ENCODE peak calls at places on chromosomes 3 and 15, in nine cellular contexts. I is activated CD4-positive, alpha-beta T cell treated with anti-CD3 and anti-CD28 coated beads, Interleukin-2, amount 50 U/mL, for 1 hour; O is sigmoid colon; R is NCI-H1417; N is naive thymus-derived CD4-positive, alpha-beta T cell; B is GM04504; G is CD4-positive, alpha-beta T cell; U is activated CD4-positive, CD25-positive, alpha-beta regulatory T cell treated with anti-CD3 and anti-CD28 coated beads, Interleukin-2, amount 50 U/mL, for 72 hours; E is activated CD8-positive, alpha-beta memory T cell treated with anti-CD3 and anti-CD28 coated beads, Interleukin-2, amount 50 U/mL, for 48 hours. T is an unnamed sample.

GRCh38 chr15:77985031-77985930 is 92.2 kb downstream of the TBC1D2B start:
- DNase-seq in I (no peak), O (peak), R (no peak), N (no peak), B (no peak), G (no peak), U (no peak), E (no peak), T (no peak)

GRCh38 chr3:151837057-151837456 is 23.1 kb downstream of the AADAC start:
- DNase-seq in I (no peak), O (no peak), R (no peak), N (no peak), B (peak), G (no peak), U (no peak), E (no peak), T (peak)

GRCh38 chr3:79040701-79041100 is 727.1 kb downstream of the ROBO1 start:
- DNase-seq in I (no peak), O (no peak), R (no peak), N (no peak), B (peak), G (no peak), U (no peak), E (no peak), T (no peak)

GRCh38 chr15:64193971-64194370 is 31.1 kb upstream of the PPIB start:
- DNase-seq in I (no peak), O (no peak), R (no peak), N (no peak), B (no peak), G (no peak), U (no peak), E (no peak), T (no peak)

GRCh38 chr3:52722491-52722890 is 16.6 kb downstream of the SPCS1 start:
- DNase-seq in I (no peak), O (no peak), R (no peak), N (no peak), B (no peak), G (no peak), U (no peak), E (no peak), T (no peak)

GRCh38 chr15:88986949-88987589 is 73.9 kb upstream of the MFGE8 start:
- DNase-seq in I (no peak), O (no peak), R (no peak), N (no peak), B (no peak), G (no peak), U (no peak), E (no peak), T (no peak)

GRCh38 chr3:42710323-42711021 is 7.9 kb upstream of the HHATL start:
- DNase-seq in I (no peak), O (no peak), R (no peak), N (no peak), B (no peak), G (no peak), U (peak), E (peak), T (no peak)

GRCh38 chr15:76178321-76178720 is 118.5 kb downstream of the TMEM266 start:
- DNase-seq in I (no peak), O (no peak), R (no peak), N (no peak), B (no peak), G (no peak), U (no peak), E (no peak), T (no peak)

GRCh38 chr15:58138106-58138505 is at the start of gene AQP9:
- DNase-seq in I (no peak), O (no peak), R (no peak), N (no peak), B (no peak), G (no peak), U (no peak), E (no peak), T (no peak)

GRCh38 chr15:35998637-35999036 is 452.7 kb upstream of the DPH6 start:
- DNase-seq in I (no peak), O (no peak), R (no peak), N (no peak), B (no peak), G (no peak), U (no peak), E (no peak), T (no peak)

GRCh38 chr3:54870423-54870822 is 57.4 kb downstream of the LRTM1 start:
- DNase-seq in I (no peak), O (no peak), R (no peak), N (no peak), B (peak), G (no peak), U (no peak), E (no peak), T (no peak)

GRCh38 chr3:193836918-193837317 is 243.9 kb downstream of the OPA1 start:
- DNase-seq in I (no peak), O (no peak), R (no peak), N (no peak), B (no peak), G (no peak), U (no peak), E (no peak), T (no peak)

GRCh38 chr15:94856267-94856854 is 625.0 kb downstream of the MCTP2 start:
- DNase-seq in I (no peak), O (no peak), R (no peak), N (no peak), B (no peak), G (no peak), U (no peak), E (no peak), T (no peak)

GRCh38 chr15:38461089-38461833 is 7.3 kb downstream of the FAM98B start:
- DNase-seq in I (no peak), O (no peak), R (no peak), N (no peak), B (no peak), G (no peak), U (no peak), E (no peak), T (no peak)

GRCh38 chr3:184491867-184492615 is 69.5 kb upstream of the EPHB3 start:
- DNase-seq in I (no peak), O (no peak), R (no peak), N (no peak), B (no peak), G (no peak), U (no peak), E (no peak), T (no peak)

GRCh38 chr3:9088431-9089353 is 125.4 kb upstream of the RAD18 start:
- DNase-seq in I (no peak), O (no peak), R (no peak), N (no peak), B (no peak), G (no peak), U (no peak), E (no peak), T (no peak)

GRCh38 chr15:85595804-85596536 is 198.8 kb downstream of the KLHL25 start:
- DNase-seq in I (no peak), O (no peak), R (no peak), N (no peak), B (no peak), G (no peak), U (no peak), E (no peak), T (no peak)

GRCh38 chr15:75836953-75837321 is 6.3 kb upstream of the UBE2Q2 start:
- DNase-seq in I (peak), O (no peak), R (no peak), N (no peak), B (peak), G (peak), U (no peak), E (no peak), T (no peak)

GRCh38 chr3:187490366-187490765 is 122.2 kb downstream of the RTP4 start:
- DNase-seq in I (no peak), O (no peak), R (no peak), N (no peak), B (no peak), G (no peak), U (no peak), E (no peak), T (no peak)

GRCh38 chr3:154151969-154152368 is 30.8 kb downstream of the ARHGEF26 start:
- DNase-seq in I (no peak), O (no peak), R (no peak), N (no peak), B (peak), G (no peak), U (no peak), E (no peak), T (no peak)

GRCh38 chr3:10361375-10361774 is 40.5 kb upstream of the SEC13 start:
- DNase-seq in I (no peak), O (no peak), R (no peak), N (no peak), B (no peak), G (no peak), U (no peak), E (no peak), T (no peak)

GRCh38 chr3:53613111-53613510 is 118.7 kb downstream of the CACNA1D start:
- DNase-seq in I (no peak), O (no peak), R (no peak), N (no peak), B (no peak), G (no peak), U (no peak), E (no peak), T (no peak)

GRCh38 chr3:177440456-177441105 is 243.3 kb upstream of the TBL1XR1 start:
- DNase-seq in I (no peak), O (no peak), R (no peak), N (no peak), B (no peak), G (no peak), U (no peak), E (no peak), T (no peak)

GRCh38 chr3:150460484-150460883 is 52.4 kb downstream of the TSC22D2 start:
- DNase-seq in I (no peak), O (no peak), R (no peak), N (no peak), B (no peak), G (no peak), U (no peak), E (no peak), T (no peak)

GRCh38 chr15:64712353-64712752 is 63.0 kb downstream of the RBPMS2 start:
- DNase-seq in I (no peak), O (no peak), R (no peak), N (no peak), B (no peak), G (no peak), U (no peak), E (no peak), T (no peak)

GRCh38 chr3:72100062-72100511 is 315.1 kb upstream of the PROK2 start:
- DNase-seq in I (no peak), O (peak), R (no peak), N (no peak), B (no peak), G (no peak), U (no peak), E (no peak), T (no peak)

GRCh38 chr3:69649120-69649519 is 90.1 kb upstream of the MITF start:
- DNase-seq in I (no peak), O (no peak), R (no peak), N (no peak), B (no peak), G (no peak), U (no peak), E (no peak), T (no peak)